ENCODE peak calls at places on chromosomes 2 and 18, in eight cellular contexts. Z is activated CD4-positive, alpha-beta T cell treated with anti-CD3 and anti-CD28 coated beads for 4 hours; R is T-helper 1 cell; F is KG1; I is Karpas-422; E is ovary; B is HuH-7; M is mesendoderm. A is an unnamed sample.

GRCh38 chr2:187826023-187826422 is 271.8 kb upstream of the TFPI start:
- DNase-seq in B (no peak), M (peak; percentile 20), E (no peak), R (no peak), F (no peak), I (no peak), Z (no peak), A (peak; percentile 81)

GRCh38 chr2:190637903-190638618 is 10.8 kb upstream of the NAB1 start:
- DNase-seq in Z (no peak), R (no peak), I (no peak), M (no peak), F (no peak), E (no peak), B (no peak), A (peak; percentile 20)

GRCh38 chr18:62881509-62882016 is 166.2 kb downstream of the PHLPP1 start:
- DNase-seq in M (peak; percentile 71), R (no peak), I (no peak), Z (no peak), E (no peak), F (no peak), B (no peak), A (peak; percentile 95)

GRCh38 chr2:164784376-164784775 is 57.2 kb downstream of the COBLL1 start:
- DNase-seq in E (no peak), I (no peak), R (no peak), B (no peak), Z (no peak), F (no peak), M (peak; percentile 88), A (peak; percentile 76)

GRCh38 chr2:33321236-33321731 is 155.2 kb upstream of the RASGRP3 start:
- DNase-seq in I (no peak), R (no peak), F (no peak), B (no peak), E (no peak), Z (no peak), M (no peak), A (peak; percentile 67)

GRCh38 chr2:46334389-46335345 is 37.5 kb downstream of the EPAS1 start:
- DNase-seq in I (no peak), B (no peak), R (no peak), F (no peak), E (no peak), Z (no peak), M (no peak), A (peak; percentile 75)

GRCh38 chr2:50732796-50733195 is 299.1 kb downstream of the NRXN1 start:
- DNase-seq in F (no peak), R (no peak), M (no peak), B (no peak), I (no peak), Z (no peak), E (no peak), A (peak; percentile 5)

GRCh38 chr18:70329076-70329475 is 40.2 kb downstream of the SOCS6 start:
- DNase-seq in I (no peak), B (no peak), R (no peak), Z (no peak), F (no peak), E (no peak), M (no peak), A (no peak)

GRCh38 chr18:57807336-57808117 is 4.4 kb upstream of the ATP8B1 start:
- DNase-seq in R (no peak), F (no peak), I (no peak), Z (no peak), M (no peak), B (no peak), E (no peak), A (peak; percentile 57)

GRCh38 chr2:217412721-217413120 is 552.9 kb upstream of the TNP1 start:
- DNase-seq in Z (no peak), I (no peak), B (no peak), R (no peak), M (peak; percentile 27), F (no peak), E (no peak), A (no peak)

GRCh38 chr18:68925268-68925667 is 127.4 kb downstream of the CCDC102B start:
- DNase-seq in Z (no peak), I (peak; percentile 58), R (no peak), F (no peak), B (peak; percentile 11), E (no peak), M (peak; percentile 69), A (peak; percentile 2)

GRCh38 chr2:55152475-55153422 is 79.3 kb downstream of the CLHC1 start:
- DNase-seq in R (no peak), F (no peak), M (no peak), B (no peak), E (no peak), Z (no peak), I (peak; percentile 88), A (no peak)

GRCh38 chr2:214382229-214382628 is 28.6 kb upstream of the VWC2L start:
- DNase-seq in Z (no peak), F (no peak), B (no peak), I (no peak), M (no peak), R (no peak), E (no peak), A (no peak)

GRCh38 chr2:27727257-27727656 is 44.3 kb upstream of the MRPL33 start:
- DNase-seq in E (no peak), R (no peak), B (no peak), M (no peak), F (no peak), I (no peak), Z (no peak), A (no peak)

GRCh38 chr2:167406558-167406957 is 518.3 kb downstream of the XIRP2 start:
- DNase-seq in R (no peak), F (no peak), Z (no peak), M (peak; percentile 100), B (no peak), E (no peak), I (no peak), A (peak; percentile 70)

GRCh38 chr2:169716229-169716886 is 17.3 kb upstream of the KLHL23 start:
- DNase-seq in M (no peak), E (peak; percentile 48), I (no peak), Z (no peak), B (no peak), F (no peak), R (no peak), A (no peak)

GRCh38 chr2:55113976-55114564 is 63.8 kb upstream of the RTN4 start:
- DNase-seq in M (no peak), I (no peak), F (no peak), R (no peak), E (no peak), B (no peak), Z (no peak), A (no peak)

GRCh38 chr18:6885992-6886823 is 156.7 kb downstream of the ARHGAP28 start:
- DNase-seq in E (peak; percentile 46), Z (no peak), I (peak; percentile 64), M (peak; percentile 70), R (no peak), B (peak; percentile 40), F (no peak), A (peak; percentile 69)

GRCh38 chr2:30872797-30873196 is 65.6 kb upstream of the CAPN13 start:
- DNase-seq in M (no peak), F (no peak), E (no peak), R (no peak), I (no peak), B (no peak), Z (no peak), A (no peak)

GRCh38 chr2:99657691-99658258 is 168.0 kb upstream of the REV1 start:
- DNase-seq in I (no peak), R (no peak), E (no peak), M (no peak), B (no peak), Z (no peak), F (no peak), A (no peak)

GRCh38 chr2:216918088-216918680 is 58.3 kb upstream of the TNP1 start:
- DNase-seq in E (no peak), M (no peak), Z (no peak), I (no peak), F (no peak), R (no peak), B (no peak), A (peak; percentile 52)